ENCODE peak calls at places on chromosomes 1 and 21, in five cellular contexts. N is HCT116; Q is naive thymus-derived CD4-positive, alpha-beta T cell; U is aorta; G is left ventricle myocardium inferior. L is an unnamed sample.

GRCh38 chr1:45097079-45097478 is 85.0 kb downstream of the UROD start:
- DNase-seq in Q (no peak), G (no peak), N (no peak), U (no peak), L (no peak)

GRCh38 chr1:9027307-9027706 is 1.1 kb upstream of the SLC2A7 start:
- DNase-seq in U (no peak), Q (no peak), G (no peak), N (no peak), L (no peak)

GRCh38 chr1:93004566-93005251 is 43.4 kb upstream of the DIPK1A start:
- DNase-seq in Q (no peak), N (no peak), G (no peak), U (no peak), L (no peak)

GRCh38 chr1:105270966-105271365 is 1521.3 kb downstream of the AMY1C start:
- DNase-seq in G (no peak), Q (no peak), N (no peak), U (no peak), L (no peak)

GRCh38 chr1:173204693-173205092 is 2.4 kb downstream of the TNFSF4 start:
- DNase-seq in G (no peak), U (no peak), N (no peak), Q (no peak), L (no peak)

GRCh38 chr1:237851209-237851845 is 39.4 kb downstream of the ZP4 start:
- DNase-seq in Q (no peak), U (no peak), G (no peak), N (no peak), L (no peak)

GRCh38 chr1:107965112-107965991 is at the start of gene VAV3:
- DNase-seq in N (no peak), Q (peak), U (peak), G (peak), L (peak)

GRCh38 chr21:42532466-42533181 is 19.0 kb downstream of the SLC37A1 start:
- DNase-seq in Q (no peak), U (peak), G (peak), N (no peak), L (no peak)

GRCh38 chr1:233313434-233314155 is 13.9 kb upstream of the MAP3K21 start:
- DNase-seq in Q (no peak), N (no peak), U (no peak), G (no peak), L (no peak)

GRCh38 chr1:41822865-41823264 is 95.9 kb downstream of the HIVEP3 start:
- DNase-seq in U (no peak), N (no peak), G (no peak), Q (no peak), L (no peak)

GRCh38 chr1:236143104-236143948 is 987 bp downstream of the GPR137B start:
- DNase-seq in Q (no peak), G (no peak), U (no peak), N (no peak), L (no peak)

GRCh38 chr21:31663584-31664249 is 4.2 kb downstream of the SOD1 start:
- DNase-seq in G (no peak), U (no peak), N (no peak), Q (no peak), L (no peak)

GRCh38 chr21:31756787-31757186 is 24.9 kb upstream of the SCAF4 start:
- DNase-seq in Q (no peak), G (no peak), U (no peak), N (no peak), L (no peak)

GRCh38 chr1:48767957-48768510 is 8.7 kb downstream of the BEND5 start:
- DNase-seq in N (no peak), U (no peak), Q (no peak), G (no peak), L (no peak)

GRCh38 chr1:53449693-53450092 is 9.5 kb upstream of the DMRTB1 start:
- DNase-seq in U (no peak), N (no peak), G (no peak), Q (no peak), L (no peak)

DNA sequence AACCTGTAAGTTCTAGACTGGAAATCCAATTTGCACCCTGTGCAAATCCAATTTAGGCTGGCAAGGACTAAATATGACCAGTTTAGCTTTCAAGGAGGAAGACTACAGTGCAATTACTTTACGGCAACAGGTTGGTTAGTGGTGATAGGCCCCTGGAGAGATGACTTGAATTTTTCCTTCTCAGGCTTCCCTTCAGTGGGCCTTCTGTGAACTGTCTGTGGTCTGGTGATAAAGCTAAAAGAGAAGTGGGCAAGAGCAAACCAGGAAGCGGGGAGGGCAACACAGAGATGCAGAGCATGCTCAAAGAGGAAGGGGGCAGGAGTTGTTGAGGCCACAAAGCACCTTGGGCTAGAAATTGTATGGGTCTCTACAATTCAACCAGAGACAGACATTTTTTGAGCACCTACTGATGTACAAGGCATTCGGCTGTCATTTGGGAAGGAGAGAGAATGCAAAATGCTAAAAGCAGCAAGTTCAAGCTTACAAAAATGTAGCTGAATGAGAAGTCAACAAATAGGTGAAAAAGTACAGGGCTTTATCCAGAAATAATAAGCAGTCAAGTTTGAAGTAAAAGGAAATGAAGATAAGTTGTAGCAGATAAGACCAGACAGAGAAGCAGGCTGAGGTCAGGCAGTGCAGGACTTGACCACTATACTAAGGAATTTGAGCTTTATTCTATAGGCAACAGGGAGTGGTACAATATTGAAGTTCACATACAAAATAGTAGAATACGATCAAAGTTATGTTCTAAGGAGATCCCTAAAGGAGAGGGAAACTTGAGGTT is 23.9 kb downstream of the INPP5B start:
- DNase-seq in N (no peak), G (no peak), U (no peak), Q (no peak), L (no peak)
- H3K27ac ChIP-seq in N (no peak), G (no peak), U (no peak), Q (no peak), L (no peak)

DNA sequence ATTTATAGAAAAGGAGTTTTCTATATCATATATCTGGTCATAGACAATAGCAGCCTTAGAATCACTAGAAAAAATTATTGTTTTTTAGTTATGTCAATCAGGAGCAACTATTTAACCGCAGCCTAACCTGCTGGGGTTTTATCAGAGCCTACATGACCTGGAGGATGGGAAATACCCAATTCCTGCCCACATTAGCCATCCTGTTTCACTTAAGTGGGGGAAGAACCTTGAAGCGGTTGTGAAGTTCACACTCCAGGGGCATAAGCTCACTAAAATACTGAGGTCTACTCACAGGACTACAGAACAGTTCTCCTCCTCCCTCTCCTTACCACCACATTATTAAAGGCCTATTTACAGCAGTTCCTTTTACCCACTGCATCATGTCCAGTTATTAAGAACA is 16.5 kb downstream of the FRRS1 start:
- DNase-seq in U (no peak), N (no peak), Q (no peak), G (no peak), L (no peak)
- H3K27ac ChIP-seq in U (no peak), N (no peak), Q (no peak), G (no peak), L (no peak)

GRCh38 chr1:46134660-46135331 is 2.4 kb upstream of the PIK3R3 start:
- DNase-seq in Q (no peak), G (no peak), N (no peak), U (no peak), L (no peak)
- H3K27ac ChIP-seq in Q (no peak), G (peak), N (no peak), U (peak), L (no peak)

DNA sequence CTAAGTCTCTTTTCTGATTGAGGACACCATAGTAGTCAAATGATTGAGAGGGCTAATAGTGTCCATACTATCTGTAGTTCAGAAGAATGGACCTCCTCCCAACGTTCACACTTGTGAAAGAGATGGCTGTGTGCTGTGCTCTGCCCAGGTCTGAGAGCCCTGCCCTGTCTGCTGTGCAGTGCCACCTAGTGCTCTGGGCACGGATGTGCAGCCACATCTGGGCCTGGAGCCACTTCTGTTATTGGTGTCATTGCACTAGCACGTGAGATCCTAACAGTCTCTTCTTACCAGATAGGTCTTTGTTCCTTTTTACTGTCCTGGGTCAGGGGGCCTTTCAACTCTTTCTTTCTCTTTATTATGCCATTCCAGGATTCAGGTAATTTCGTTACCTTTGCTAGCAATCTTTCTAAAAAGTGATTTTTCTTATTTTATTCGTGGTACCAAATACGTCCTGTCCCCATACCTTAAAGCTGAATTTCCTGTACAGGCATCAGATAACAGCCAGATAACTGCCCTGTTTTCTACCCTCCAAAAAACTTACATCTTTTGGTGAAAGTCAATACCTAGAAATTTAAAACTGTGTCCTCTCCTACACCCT is 21.7 kb downstream of the INTS3 start:
- DNase-seq in Q (peak), N (peak), G (peak), U (peak), L (peak)
- H3K27ac ChIP-seq in Q (no peak), N (no peak), G (peak), U (peak), L (no peak)

GRCh38 chr1:113391643-113392271 is 1.4 kb downstream of the MAGI3 start:
- DNase-seq in N (no peak), Q (peak), U (no peak), G (no peak), L (peak)
- H3K27ac ChIP-seq in N (no peak), Q (peak), U (no peak), G (peak), L (peak)

GRCh38 chr1:201269241-201269640 is 14.1 kb upstream of the PKP1 start:
- DNase-seq in N (no peak), G (no peak), U (no peak), Q (no peak), L (no peak)

GRCh38 chr1:201268604-201269151 is 14.6 kb upstream of the PKP1 start:
- DNase-seq in U (no peak), G (no peak), N (no peak), Q (no peak), L (no peak)

GRCh38 chr1:201272838-201273237 is 10.5 kb upstream of the PKP1 start:
- DNase-seq in G (no peak), U (no peak), N (no peak), Q (no peak), L (no peak)

GRCh38 chr1:201269900-201270410 is 13.4 kb upstream of the PKP1 start:
- DNase-seq in Q (no peak), N (no peak), U (no peak), G (no peak), L (no peak)

GRCh38 chr1:201270616-201271390 is 12.5 kb upstream of the PKP1 start:
- DNase-seq in Q (no peak), U (no peak), N (no peak), G (no peak), L (no peak)
- H3K27ac ChIP-seq in Q (no peak), U (no peak), N (no peak), G (no peak), L (no peak)

GRCh38 chr1:6987940-6988339 is 202.7 kb downstream of the CAMTA1 start:
- DNase-seq in Q (no peak), G (no peak), N (no peak), U (no peak), L (no peak)
- H3K27ac ChIP-seq in Q (no peak), G (no peak), N (no peak), U (no peak), L (no peak)

DNA sequence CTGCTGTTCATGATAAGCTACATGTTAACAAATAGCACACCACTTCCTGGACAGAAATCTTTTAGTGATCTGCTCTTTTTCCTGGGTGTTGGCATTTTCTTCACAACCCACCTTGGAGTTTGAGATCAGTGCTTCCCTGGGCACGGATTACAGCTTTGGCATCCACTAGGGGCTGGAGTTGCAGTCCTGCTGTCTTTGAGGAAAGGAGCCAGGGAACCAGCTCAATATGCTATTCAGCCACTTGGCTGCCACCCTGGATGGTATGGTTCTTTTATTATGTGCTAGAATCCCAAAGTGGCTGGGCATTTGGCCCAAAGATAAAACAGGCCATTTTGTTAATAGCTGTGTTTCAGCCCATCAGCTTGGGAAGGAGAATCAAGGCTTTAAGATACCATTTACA is 55.7 kb upstream of the ADAR start:
- DNase-seq in G (no peak), U (no peak), N (no peak), Q (no peak), L (no peak)
- H3K27ac ChIP-seq in G (no peak), U (no peak), N (no peak), Q (no peak), L (no peak)

GRCh38 chr1:17061486-17062271 is 7.8 kb upstream of the SDHB start:
- DNase-seq in G (no peak), U (no peak), N (no peak), Q (no peak), L (no peak)

GRCh38 chr1:17056586-17056985 is 2.8 kb upstream of the SDHB start:
- DNase-seq in N (no peak), U (peak), Q (no peak), G (no peak), L (no peak)

GRCh38 chr1:17055801-17056200 is 2.0 kb upstream of the SDHB start:
- DNase-seq in G (no peak), U (peak), N (no peak), Q (no peak), L (no peak)

GRCh38 chr1:17059391-17060128 is 5.7 kb upstream of the SDHB start:
- DNase-seq in N (peak), U (peak), G (peak), Q (peak), L (peak)

GRCh38 chr1:17060129-17060868 is 6.5 kb upstream of the SDHB start:
- DNase-seq in G (no peak), N (no peak), U (peak), Q (no peak), L (no peak)
- H3K27ac ChIP-seq in G (no peak), N (no peak), U (no peak), Q (no peak), L (no peak)

L was measured in CD4-positive, alpha-beta memory T cell.